ENCODE peak calls at places on chromosomes 1 and 21, in ten cellular contexts. Y is stimulated activated CD8-positive, alpha-beta memory T cell treated with anti-CD3 and anti-CD28 coated beads, Interleukin-2, amount 100 ng/mL, for 1 hour; B is cardiac fibroblast; N is NCI-H446; U is RPMI8226; Z is epithelial cell of esophagus; H is pancreas; F is AG10803; A is H4; G is kidney epithelial cell. C is an unnamed sample.

GRCh38 chr1:145956776-145957442 is 908 bp downstream of the LIX1L start:
- DNase-seq in Y (no peak), B (peak; percentile 31), N (peak; percentile 46), U (peak; percentile 14), Z (no peak), H (no peak), F (peak; percentile 48), A (no peak), G (no peak), C (no peak)

GRCh38 chr1:222276062-222276461 is 271.8 kb downstream of the HHIPL2 start:
- DNase-seq in Y (no peak), B (no peak), N (no peak), U (no peak), Z (no peak), H (peak; percentile 15), F (no peak), A (no peak), G (no peak), C (no peak)

GRCh38 chr1:109923131-109923945 is 12.7 kb downstream of the CSF1 start:
- DNase-seq in Y (no peak), B (peak; percentile 26), N (no peak), U (peak; percentile 61), Z (no peak), H (no peak), F (no peak), A (no peak), G (no peak), C (no peak)

GRCh38 chr1:2566106-2567045 is 10.2 kb downstream of the TNFRSF14 start:
- DNase-seq in Y (no peak), B (no peak), N (no peak), U (no peak), Z (no peak), H (no peak), F (no peak), A (no peak), G (no peak), C (no peak)

GRCh38 chr1:165884690-165885304 is 57.4 kb downstream of the UCK2 start:
- DNase-seq in Y (no peak), B (peak; percentile 44), N (no peak), U (no peak), Z (no peak), H (no peak), F (no peak), A (no peak), G (no peak), C (no peak)

GRCh38 chr1:205314986-205315618 is 6.4 kb downstream of the NUAK2 start:
- DNase-seq in Y (no peak), B (no peak), N (no peak), U (no peak), Z (no peak), H (no peak), F (no peak), A (no peak), G (no peak), C (no peak)

GRCh38 chr1:201562257-201562656 is 23.3 kb downstream of the NAV1 start:
- DNase-seq in Y (no peak), B (peak; percentile 95), N (no peak), U (no peak), Z (peak; percentile 37), H (no peak), F (peak; percentile 98), A (peak; percentile 70), G (no peak), C (no peak)

GRCh38 chr1:47575855-47576757 is 138.3 kb downstream of the FOXD2 start:
- DNase-seq in Y (no peak), B (no peak), N (no peak), U (no peak), Z (peak; percentile 34), H (no peak), F (peak; percentile 60), A (peak; percentile 74), G (no peak), C (no peak)

GRCh38 chr1:44347280-44347679 is 7.8 kb downstream of the ERI3 start:
- DNase-seq in Y (no peak), B (peak; percentile 40), N (no peak), U (no peak), Z (no peak), H (no peak), F (peak; percentile 87), A (no peak), G (no peak), C (no peak)

GRCh38 chr1:84888753-84889152 is 4.3 kb downstream of the LPAR3 start:
- DNase-seq in Y (no peak), B (peak; percentile 28), N (no peak), U (no peak), Z (peak; percentile 94), H (no peak), F (no peak), A (no peak), G (no peak), C (no peak)

GRCh38 chr1:116738673-116739370 is 15.4 kb upstream of the CD2 start:
- DNase-seq in Y (peak; percentile 33), B (no peak), N (no peak), U (no peak), Z (peak; percentile 78), H (no peak), F (no peak), A (no peak), G (no peak), C (no peak)

GRCh38 chr1:178650950-178651461 is 74.0 kb upstream of the RALGPS2 start:
- DNase-seq in Y (no peak), B (no peak), N (no peak), U (no peak), Z (no peak), H (no peak), F (no peak), A (no peak), G (no peak), C (no peak)

GRCh38 chr1:21263052-21263429 is 27.2 kb downstream of the ECE1 start:
- DNase-seq in Y (no peak), B (no peak), N (no peak), U (no peak), Z (no peak), H (no peak), F (no peak), A (no peak), G (no peak), C (no peak)

GRCh38 chr21:43766734-43767497 is 9.2 kb downstream of the CSTB start:
- DNase-seq in Y (no peak), B (no peak), N (no peak), U (no peak), Z (no peak), H (no peak), F (no peak), A (no peak), G (no peak), C (no peak)

GRCh38 chr1:27394925-27395324 is 2.5 kb downstream of the GPR3 start:
- DNase-seq in Y (no peak), B (no peak), N (no peak), U (no peak), Z (no peak), H (no peak), F (peak; percentile 37), A (no peak), G (no peak), C (no peak)

GRCh38 chr21:30408782-30409494 is 13.1 kb downstream of the KRTAP13-1 start:
- DNase-seq in Y (no peak), B (peak; percentile 72), N (peak; percentile 97), U (peak; percentile 51), Z (peak; percentile 94), H (peak; percentile 79), F (peak; percentile 22), A (peak; percentile 98), G (peak; percentile 35), C (peak; percentile 4)

GRCh38 chr21:29938968-29939858 is 583 bp downstream of the GRIK1 start:
- DNase-seq in Y (no peak), B (peak; percentile 13), N (no peak), U (no peak), Z (peak; percentile 5), H (no peak), F (no peak), A (no peak), G (no peak), C (no peak)

GRCh38 chr1:91440845-91441244 is 36.2 kb upstream of the HFM1 start:
- DNase-seq in Y (no peak), B (peak; percentile 26), N (no peak), U (no peak), Z (no peak), H (no peak), F (peak; percentile 4), A (no peak), G (no peak), C (no peak)

GRCh38 chr21:38989097-38989744 is 183.5 kb downstream of the ETS2 start:
- DNase-seq in Y (no peak), B (no peak), N (no peak), U (no peak), Z (no peak), H (no peak), F (no peak), A (no peak), G (no peak), C (no peak)

GRCh38 chr1:56056438-56057312 is 522.7 kb downstream of the PLPP3 start:
- DNase-seq in Y (no peak), B (peak; percentile 58), N (no peak), U (no peak), Z (peak; percentile 47), H (no peak), F (peak; percentile 84), A (no peak), G (no peak), C (no peak)

GRCh38 chr1:180177931-180178330 is 23.3 kb downstream of the QSOX1 start:
- DNase-seq in Y (no peak), B (no peak), N (no peak), U (no peak), Z (no peak), H (no peak), F (no peak), A (no peak), G (no peak), C (no peak)

GRCh38 chr1:152426731-152427130 is 12.7 kb upstream of the CRNN start:
- DNase-seq in Y (no peak), B (peak; percentile 14), N (no peak), U (no peak), Z (peak; percentile 68), H (no peak), F (no peak), A (no peak), G (no peak), C (no peak)

GRCh38 chr1:59077739-59078503 is 219.0 kb upstream of the FGGY start:
- DNase-seq in Y (no peak), B (no peak), N (no peak), U (no peak), Z (no peak), H (no peak), F (no peak), A (no peak), G (no peak), C (no peak)

GRCh38 chr1:178510155-178510554 is 2.8 kb upstream of the TEX35 start:
- DNase-seq in Y (no peak), B (no peak), N (no peak), U (no peak), Z (no peak), H (no peak), F (no peak), A (no peak), G (no peak), C (no peak)

GRCh38 chr21:22260274-22260673 is 1262.1 kb downstream of the NCAM2 start:
- DNase-seq in Y (no peak), B (no peak), N (no peak), U (no peak), Z (no peak), H (no peak), F (no peak), A (no peak), G (no peak), C (no peak)

GRCh38 chr1:196732526-196732925 is 42.1 kb upstream of the CFHR3 start:
- DNase-seq in Y (no peak), B (peak; percentile 10), N (no peak), U (peak; percentile 6), Z (no peak), H (no peak), F (no peak), A (no peak), G (no peak), C (peak; percentile 7)

GRCh38 chr21:38945536-38946245 is 140.0 kb downstream of the ETS2 start:
- DNase-seq in Y (no peak), B (no peak), N (no peak), U (no peak), Z (no peak), H (no peak), F (no peak), A (peak; percentile 55), G (no peak), C (no peak)

GRCh38 chr1:194103516-194104246 is 917.3 kb upstream of the B3GALT2 start:
- DNase-seq in Y (no peak), B (no peak), N (no peak), U (no peak), Z (no peak), H (no peak), F (no peak), A (no peak), G (no peak), C (no peak)

C was measured in CMK.